ENCODE peak calls at places on chromosomes 7 and 10, in six cellular contexts. V is cardiac fibroblast, O is NB4, D is fibroblast of villous mesenchyme, G is sigmoid colon, P is uterus. Q is an unnamed sample.

GRCh38 chr10:34908472-34908871 is 93.4 kb upstream of the PARD3 start:
- DNase-seq in O (no peak), G (peak), D (peak), V (peak), P (peak), Q (peak)

GRCh38 chr7:92588561-92588960 is 1.6 kb downstream of the FAM133B start:
- DNase-seq in G (no peak), O (peak), D (peak), P (no peak), V (peak), Q (no peak)

GRCh38 chr7:80681272-80681885 is 42.9 kb downstream of the CD36 start:
- DNase-seq in G (no peak), P (no peak), D (peak), V (peak), O (peak), Q (peak)

GRCh38 chr10:28569506-28570159 is 36.7 kb downstream of the WAC start:
- DNase-seq in G (no peak), P (no peak), V (peak), D (peak), O (no peak), Q (peak)

GRCh38 chr7:114799522-114800133 is 122.3 kb upstream of the MDFIC start:
- DNase-seq in V (no peak), P (no peak), O (no peak), G (no peak), D (no peak), Q (no peak)

GRCh38 chr7:69962077-69962855 is 364.0 kb downstream of the AUTS2 start:
- DNase-seq in D (no peak), O (no peak), G (no peak), V (peak), P (peak), Q (no peak)

GRCh38 chr7:154729056-154729455 is 273.9 kb downstream of the PAXIP1 start:
- DNase-seq in P (no peak), O (no peak), V (no peak), G (no peak), D (no peak), Q (no peak)

GRCh38 chr10:30580241-30580640 is 49.3 kb downstream of the LYZL2 start:
- DNase-seq in P (no peak), D (no peak), V (no peak), O (no peak), G (no peak), Q (no peak)

GRCh38 chr7:129588268-129588667 is 23.3 kb upstream of the NRF1 start:
- DNase-seq in G (no peak), P (no peak), D (no peak), O (no peak), V (no peak), Q (no peak)

GRCh38 chr10:14645239-14645960 is 129.3 kb downstream of the FAM107B start:
- DNase-seq in V (no peak), G (no peak), D (no peak), P (no peak), O (no peak), Q (no peak)

GRCh38 chr7:105678811-105679495 is 97.7 kb upstream of the EFCAB10 start:
- DNase-seq in O (peak), V (peak), G (peak), D (peak), P (peak), Q (no peak)

GRCh38 chr10:119177708-119178370 is 773 bp downstream of the PRDX3 start:
- DNase-seq in V (no peak), D (peak), G (no peak), P (no peak), O (no peak), Q (no peak)

GRCh38 chr10:26221571-26221970 is 5.0 kb downstream of the GAD2 start:
- DNase-seq in O (no peak), D (no peak), P (no peak), V (no peak), G (no peak), Q (no peak)

GRCh38 chr7:30274641-30275040 is 9.8 kb upstream of the ZNRF2 start:
- DNase-seq in O (no peak), P (no peak), D (no peak), V (no peak), G (no peak), Q (no peak)

GRCh38 chr7:44348300-44348699 is 22.9 kb upstream of the CAMK2B start:
- DNase-seq in P (no peak), G (no peak), V (peak), O (peak), D (peak), Q (no peak)
- TF ChIP-seq CTCF in P (no peak), G (no peak), V (peak), O (peak), D (peak), Q (peak)

GRCh38 chr7:141071260-141071854 is 2.5 kb upstream of the TMEM178B start:
- DNase-seq in D (peak), V (no peak), O (peak), P (peak), G (peak), Q (no peak)

GRCh38 chr7:141073173-141073640 is 657 bp upstream of the TMEM178B start:
- DNase-seq in O (no peak), V (peak), G (no peak), P (peak), D (peak), Q (no peak)

GRCh38 chr7:141073641-141074161 is at the start of gene TMEM178B:
- DNase-seq in G (no peak), O (no peak), D (no peak), P (no peak), V (no peak), Q (no peak)

GRCh38 chr7:141072548-141073172 is 1.2 kb upstream of the TMEM178B start:
- DNase-seq in G (peak), V (peak), D (peak), O (peak), P (peak), Q (no peak)

GRCh38 chr7:141071855-141072547 is 1.9 kb upstream of the TMEM178B start:
- DNase-seq in O (no peak), G (no peak), P (no peak), D (no peak), V (no peak), Q (peak)
- H3K4me3 ChIP-seq in O (no peak), G (peak), P (peak), D (peak), V (peak), Q (peak)

GRCh38 chr7:47937711-47938573 is 10.3 kb downstream of the PKD1L1 start:
- DNase-seq in O (no peak), P (no peak), D (no peak), V (no peak), G (no peak), Q (no peak)
- TF ChIP-seq CTCF in O (no peak), P (no peak), D (no peak), V (no peak), G (no peak), Q (no peak)

GRCh38 chr10:70551491-70551890 is 51.0 kb downstream of the PRF1 start:
- DNase-seq in V (peak), G (no peak), D (no peak), O (no peak), P (no peak), Q (no peak)
- H3K4me3 ChIP-seq in V (no peak), G (no peak), D (no peak), O (no peak), P (no peak), Q (no peak)

GRCh38 chr7:52168085-52168484 is 851.5 kb upstream of the COBL start:
- DNase-seq in O (peak), G (no peak), D (no peak), V (no peak), P (no peak), Q (no peak)
- TF ChIP-seq CTCF in O (peak), G (no peak), D (peak), V (no peak), P (no peak), Q (no peak)

GRCh38 chr7:116167177-116167576 is 43.2 kb upstream of the TES start:
- DNase-seq in D (no peak), P (no peak), V (no peak), G (no peak), O (peak), Q (no peak)
- H3K4me3 ChIP-seq in D (no peak), P (no peak), V (no peak), G (no peak), O (no peak), Q (no peak)

GRCh38 chr10:131982185-131982756 is 548 bp upstream of the BNIP3 start:
- DNase-seq in D (no peak), G (no peak), O (no peak), P (no peak), V (no peak), Q (no peak)

GRCh38 chr10:131980321-131980720 is 1.4 kb downstream of the BNIP3 start:
- DNase-seq in D (no peak), O (no peak), G (no peak), P (no peak), V (no peak), Q (no peak)

GRCh38 chr10:131980757-131981428 is 830 bp downstream of the BNIP3 start:
- DNase-seq in O (peak), D (peak), G (peak), V (peak), P (no peak), Q (no peak)

GRCh38 chr10:131982796-131983195 is 1.1 kb upstream of the BNIP3 start:
- DNase-seq in D (no peak), G (no peak), V (no peak), P (no peak), O (no peak), Q (no peak)

GRCh38 chr10:131981429-131982184 is at the start of gene BNIP3:
- DNase-seq in P (peak), D (peak), G (peak), O (peak), V (peak), Q (peak)
- TF ChIP-seq CTCF in P (no peak), D (no peak), G (no peak), O (no peak), V (no peak), Q (no peak)

GRCh38 chr7:52689912-52690311 is 345.5 kb upstream of the POM121L12 start:
- DNase-seq in O (peak), G (no peak), V (no peak), D (no peak), P (no peak), Q (no peak)
- H3K4me3 ChIP-seq in O (no peak), G (no peak), V (no peak), D (no peak), P (no peak), Q (no peak)

GRCh38 chr10:130378556-130379400 is 242.6 kb downstream of the GLRX3 start:
- DNase-seq in O (peak), G (peak), P (no peak), D (no peak), V (no peak), Q (no peak)
- TF ChIP-seq CTCF in O (peak), G (no peak), P (no peak), D (no peak), V (no peak), Q (no peak)

DNA sequence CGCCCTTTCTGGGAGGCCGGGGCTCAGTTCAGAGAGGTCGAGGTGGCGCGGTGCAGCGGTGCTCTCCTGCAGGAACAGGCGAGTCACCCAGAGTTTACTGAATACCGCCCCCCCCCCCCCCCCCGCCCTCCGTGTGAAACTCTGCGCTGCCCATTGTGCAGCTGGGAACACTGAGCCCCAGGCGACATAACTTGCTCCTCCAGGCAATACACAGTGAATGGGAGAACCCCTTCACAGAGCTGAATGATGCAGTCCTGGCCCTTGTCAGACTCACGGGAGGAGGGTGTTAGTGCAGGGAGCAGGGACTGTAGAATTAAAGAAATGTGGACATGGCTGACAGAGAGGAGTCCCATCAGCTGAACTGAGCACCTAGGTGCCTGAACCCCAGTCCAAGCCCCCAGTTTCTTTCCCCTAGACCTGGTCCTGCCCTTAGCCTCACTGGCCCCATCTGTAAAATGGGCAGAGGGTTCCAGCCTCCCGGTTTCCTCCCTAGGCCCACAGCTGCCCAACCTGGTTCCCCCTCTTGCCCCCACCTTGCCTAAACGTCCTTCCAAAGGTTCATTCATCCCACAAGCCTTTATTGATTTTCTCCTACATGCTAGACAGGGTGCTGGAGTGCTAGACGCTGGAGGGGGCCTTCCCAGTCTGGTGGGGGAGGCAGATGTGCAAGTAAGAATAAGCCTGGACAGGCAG is 846 bp upstream of the LOXL4 start:
- DNase-seq in P (no peak), D (no peak), V (peak), O (no peak), G (no peak), Q (no peak)
- H3K4me3 ChIP-seq in P (peak), D (peak), V (peak), O (peak), G (peak), Q (peak)